ENCODE peak calls at places on chromosomes 4 and X, in six cellular contexts. A is epithelial cell of esophagus, M is pancreas, S is osteocyte, N is GM12865, H is mammary epithelial cell. F is an unnamed sample.

GRCh38 chr4:144597171-144597570 is 48.8 kb upstream of the HHIP start:
- DNase-seq in S (no peak), H (no peak), N (no peak), A (no peak), M (no peak), F (no peak)

GRCh38 chr4:107077192-107077591 is 41.1 kb upstream of the DKK2 start:
- DNase-seq in A (no peak), H (no peak), M (no peak), S (no peak), N (no peak), F (no peak)

GRCh38 chrX:43559643-43560042 is 96.5 kb upstream of the MAOA start:
- DNase-seq in H (peak), M (peak), S (no peak), A (peak), N (peak), F (no peak)

GRCh38 chrX:41108007-41108683 is 22.9 kb downstream of the USP9X start:
- DNase-seq in M (no peak), N (no peak), H (peak), A (no peak), S (no peak), F (no peak)

GRCh38 chrX:120302434-120302833 is 8.8 kb downstream of the TMEM255A start:
- DNase-seq in H (peak), N (peak), S (no peak), M (no peak), A (peak), F (peak)

GRCh38 chrX:111585337-111585736 is 73.9 kb downstream of the SERTM2 start:
- DNase-seq in N (no peak), M (no peak), A (no peak), H (no peak), S (no peak), F (no peak)

GRCh38 chrX:10582945-10583344 is 37.4 kb downstream of the MID1 start:
- DNase-seq in N (no peak), M (no peak), S (no peak), H (no peak), A (peak), F (no peak)

GRCh38 chr4:18155062-18156041 is 133.8 kb upstream of the LCORL start:
- DNase-seq in M (no peak), H (no peak), N (no peak), S (no peak), A (no peak), F (no peak)

GRCh38 chrX:23901065-23901464 is 6.7 kb downstream of the APOO start:
- DNase-seq in A (peak), N (peak), S (no peak), H (peak), M (no peak), F (no peak)

GRCh38 chr4:130068072-130068471 is 972.1 kb downstream of the C4orf33 start:
- DNase-seq in N (no peak), S (no peak), H (no peak), M (no peak), A (no peak), F (no peak)

GRCh38 chrX:22800806-22801205 is 199.0 kb upstream of the DDX53 start:
- DNase-seq in N (no peak), M (no peak), S (no peak), H (no peak), A (no peak), F (no peak)

GRCh38 chr4:3310301-3311094 is 17.7 kb downstream of the RGS12 start:
- DNase-seq in S (peak), M (no peak), N (no peak), H (no peak), A (no peak), F (no peak)

GRCh38 chr4:3312362-3312761 is 19.5 kb downstream of the RGS12 start:
- DNase-seq in A (no peak), M (no peak), S (peak), H (no peak), N (no peak), F (no peak)

GRCh38 chr4:3311095-3311372 is 18.2 kb downstream of the RGS12 start:
- DNase-seq in S (peak), M (no peak), N (no peak), A (no peak), H (no peak), F (no peak)

GRCh38 chr4:3313139-3313538 is 20.3 kb downstream of the RGS12 start:
- DNase-seq in M (no peak), S (peak), N (no peak), A (no peak), H (no peak), F (no peak)

DNA sequence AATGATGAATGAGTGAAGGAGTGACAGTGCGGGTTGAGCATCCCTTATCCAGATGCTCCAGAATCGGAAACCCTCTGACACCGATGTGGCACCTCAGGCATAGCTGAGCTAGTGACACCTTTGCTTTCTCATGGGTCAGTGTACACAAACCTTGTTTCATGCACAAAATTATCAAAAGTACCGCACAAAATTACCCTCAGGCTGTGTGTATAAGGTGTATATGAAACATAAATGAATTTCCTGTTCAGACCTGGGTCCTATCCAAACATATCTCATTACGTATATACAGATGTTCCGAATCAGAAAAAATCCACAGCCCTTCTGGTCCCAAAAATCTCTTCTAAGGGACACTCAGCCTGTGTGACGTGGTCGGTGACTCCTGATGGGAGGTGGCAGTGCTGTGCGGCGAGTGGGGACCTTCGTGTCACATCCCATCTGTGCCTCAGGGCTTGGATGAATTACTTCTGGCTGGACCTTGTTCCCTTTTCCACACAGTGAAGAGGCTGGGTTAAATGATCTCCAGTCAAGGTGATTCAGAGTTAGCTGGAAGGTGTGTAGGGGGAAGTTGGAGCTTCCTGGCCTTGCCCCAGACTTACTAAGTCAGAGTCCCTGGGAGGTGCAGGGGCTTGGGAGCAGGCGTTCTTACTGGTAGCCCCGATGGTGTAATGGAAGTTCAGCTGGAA is 18.8 kb downstream of the RGS12 start:
- DNase-seq in A (peak), M (no peak), H (peak), S (peak), N (no peak), F (no peak)
- TF ChIP-seq CTCF in A (no peak), M (no peak), H (no peak), S (no peak), N (no peak), F (no peak)

DNA sequence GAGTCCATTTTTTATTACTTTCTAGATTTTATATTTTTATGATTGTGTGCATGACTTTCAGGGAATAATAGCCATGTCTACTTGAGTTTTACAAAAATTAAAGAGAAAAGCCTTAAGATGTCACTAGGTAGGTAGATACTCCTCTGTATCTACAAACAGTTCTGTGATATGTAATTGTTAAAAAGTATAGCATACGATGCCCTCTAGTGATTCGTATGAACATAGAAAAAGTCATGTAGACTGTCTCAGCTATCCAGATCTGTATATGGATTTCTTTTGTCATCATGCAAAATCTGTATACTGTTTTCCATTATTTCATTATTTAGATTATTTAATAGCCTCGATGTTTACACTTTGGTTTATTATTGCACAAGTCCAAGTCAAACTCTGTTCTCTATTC is 856.6 kb downstream of the CENPC start:
- DNase-seq in H (peak), M (no peak), S (no peak), A (peak), N (no peak), F (no peak)
- TF ChIP-seq CTCF in H (peak), M (no peak), S (peak), A (peak), N (no peak), F (peak)

DNA sequence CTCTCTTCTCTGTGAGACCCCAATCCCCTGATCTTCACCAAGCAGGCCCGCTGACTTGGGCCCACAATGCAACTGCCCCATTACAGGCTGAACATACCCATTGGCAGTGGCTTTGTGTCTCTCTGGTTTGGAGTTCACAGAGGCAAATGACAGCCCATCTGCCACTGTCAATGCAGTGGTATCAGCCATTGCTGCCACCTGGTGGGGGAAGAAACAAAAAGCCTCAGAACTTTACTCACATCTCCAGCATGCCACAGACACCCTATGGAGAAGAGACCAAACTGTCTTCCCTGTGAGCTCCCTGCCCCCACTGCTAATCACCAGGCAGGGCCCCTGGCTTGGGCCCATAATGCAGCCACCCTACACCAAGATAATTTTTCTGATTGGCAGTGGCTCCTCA is 729.3 kb upstream of the ACTRT1 start:
- DNase-seq in M (no peak), N (peak), S (no peak), H (no peak), A (peak), F (peak)
- TF ChIP-seq CTCF in M (peak), N (peak), S (no peak), H (peak), A (peak), F (peak)

GRCh38 chr4:2417196-2417764 is 1.2 kb downstream of the ZFYVE28 start:
- DNase-seq in N (no peak), S (no peak), A (no peak), H (no peak), M (no peak), F (no peak)

GRCh38 chr4:2416564-2417195 is 1.8 kb downstream of the ZFYVE28 start:
- DNase-seq in A (no peak), S (no peak), M (no peak), H (no peak), N (peak), F (no peak)

GRCh38 chr4:2417765-2418651 is at the start of gene ZFYVE28:
- DNase-seq in M (no peak), A (peak), H (peak), N (no peak), S (no peak), F (no peak)

GRCh38 chr4:2419814-2420213 is 1.1 kb downstream of the CFAP99 start:
- DNase-seq in N (no peak), H (no peak), M (no peak), S (no peak), A (no peak), F (no peak)

DNA sequence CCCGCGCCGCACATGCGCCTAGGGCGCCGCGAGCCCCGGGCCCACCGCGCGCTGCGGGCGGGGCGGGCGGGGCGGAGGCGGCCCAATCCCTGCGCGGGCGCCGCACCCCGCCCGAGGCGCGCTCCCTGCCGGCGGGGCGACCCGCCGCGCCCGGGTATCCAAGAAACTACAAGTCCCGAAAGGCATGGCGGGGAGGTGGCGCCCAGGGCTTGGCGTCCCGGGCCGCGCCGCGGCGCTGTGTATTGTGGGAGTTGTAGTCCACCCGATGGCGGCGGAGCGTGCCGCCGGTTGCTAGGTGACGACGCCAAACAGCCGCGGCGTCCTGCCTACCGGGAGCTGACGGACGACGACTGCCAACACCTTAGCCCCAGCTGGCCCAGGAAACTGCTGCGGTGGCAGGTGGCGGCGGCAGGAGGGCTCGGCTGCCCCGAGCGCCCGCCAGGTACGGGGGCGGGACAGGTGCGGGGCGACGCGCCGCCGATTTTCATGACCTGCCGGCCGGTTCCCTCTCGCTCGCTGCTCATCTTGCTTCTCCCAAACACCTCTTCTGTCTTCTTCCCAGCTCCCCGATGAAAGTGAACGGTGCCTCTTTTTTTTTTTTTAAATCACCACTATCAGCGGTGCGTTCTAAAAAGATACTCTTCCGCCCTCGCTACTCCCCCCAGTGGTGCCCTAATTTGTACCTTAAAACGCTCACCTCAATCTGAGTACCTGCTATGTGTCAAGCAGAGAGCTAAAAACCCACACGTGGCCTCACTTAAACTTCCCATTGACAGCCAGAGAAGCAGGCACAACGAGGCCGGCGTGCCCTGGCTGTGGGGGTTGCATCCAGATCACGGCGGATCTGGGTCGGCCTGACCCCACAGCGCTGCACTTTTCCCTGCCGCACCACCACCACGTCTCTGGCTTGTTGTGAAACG is at the start of gene CFAP99:
- DNase-seq in S (peak), H (peak), M (peak), A (peak), N (peak), F (peak)
- TF ChIP-seq CTCF in S (peak), H (no peak), M (no peak), A (peak), N (peak), F (peak)

DNA sequence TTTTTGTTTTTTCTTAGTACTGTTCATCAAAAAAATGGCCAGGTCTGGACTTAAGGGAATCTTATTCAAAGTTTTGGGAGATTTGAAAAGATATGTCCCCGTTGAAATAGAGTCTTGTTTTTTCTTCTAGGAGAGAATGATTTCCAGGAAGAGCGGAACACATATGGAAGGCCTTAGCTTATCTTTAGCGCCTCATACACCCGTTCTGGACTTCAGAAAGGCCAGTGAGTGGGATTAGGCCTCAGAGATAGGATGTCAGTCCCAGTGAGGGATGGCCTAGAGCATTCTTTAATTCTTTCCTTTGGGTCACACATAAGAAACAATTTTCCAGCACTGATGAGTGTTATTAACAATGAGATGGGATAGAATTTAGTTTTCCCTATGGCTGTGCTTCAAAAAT is 54.5 kb upstream of the HAND2 start:
- DNase-seq in S (no peak), A (no peak), H (no peak), M (no peak), N (no peak), F (no peak)
- TF ChIP-seq CTCF in S (no peak), A (no peak), H (no peak), M (no peak), N (no peak), F (no peak)

GRCh38 chr4:176343286-176343685 is 23.5 kb downstream of the SPCS3 start:
- DNase-seq in H (no peak), M (no peak), N (no peak), S (no peak), A (no peak), F (no peak)

GRCh38 chr4:176339936-176340761 is 20.4 kb downstream of the SPCS3 start:
- DNase-seq in N (no peak), S (no peak), H (no peak), M (no peak), A (no peak), F (no peak)

GRCh38 chr4:176335421-176335820 is 15.7 kb downstream of the SPCS3 start:
- DNase-seq in N (no peak), H (no peak), S (no peak), M (no peak), A (peak), F (no peak)

GRCh38 chr4:176342384-176342783 is 22.6 kb downstream of the SPCS3 start:
- DNase-seq in N (no peak), M (no peak), H (no peak), A (no peak), S (no peak), F (no peak)

DNA sequence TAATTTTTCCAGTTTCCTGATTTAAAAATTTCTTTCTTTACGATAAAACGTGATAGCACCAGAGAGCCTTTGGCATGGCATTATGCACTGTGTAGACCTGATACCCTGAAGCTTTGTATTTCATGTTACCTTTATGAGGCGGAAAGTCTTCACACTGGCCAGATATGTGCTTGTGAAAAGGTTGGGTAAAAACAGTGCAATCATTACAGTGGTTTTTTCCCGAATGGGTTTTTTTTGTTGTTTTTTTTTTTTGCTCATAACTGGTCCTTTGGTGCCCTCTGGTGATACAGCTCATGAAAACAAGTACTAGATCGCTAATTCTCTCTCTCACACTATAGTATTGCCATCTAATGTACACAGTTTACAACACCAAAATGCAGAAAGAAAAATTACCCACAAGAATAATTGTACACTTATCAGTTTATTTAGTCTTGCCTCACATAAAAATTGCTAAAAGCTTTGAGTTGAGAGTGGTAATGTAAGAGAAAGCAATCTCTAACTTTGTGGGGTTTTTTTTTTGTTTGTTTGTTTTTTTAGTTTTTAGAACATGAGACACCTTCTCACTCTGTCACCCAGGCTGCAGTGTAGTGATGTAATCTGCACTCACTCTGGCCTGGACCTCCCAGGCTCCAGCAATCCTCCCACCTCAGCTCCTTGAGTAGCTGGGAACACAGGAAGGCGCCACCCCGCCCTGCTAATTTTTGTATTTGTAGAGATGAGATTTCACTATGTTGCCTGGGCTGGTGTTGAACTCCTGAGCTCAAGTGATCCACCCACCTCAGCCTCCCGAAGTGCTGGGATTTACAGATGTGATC is 21.3 kb downstream of the SPCS3 start:
- DNase-seq in M (no peak), A (peak), H (peak), S (no peak), N (peak), F (peak)
- TF ChIP-seq CTCF in M (peak), A (peak), H (peak), S (peak), N (peak), F (peak)

DNA sequence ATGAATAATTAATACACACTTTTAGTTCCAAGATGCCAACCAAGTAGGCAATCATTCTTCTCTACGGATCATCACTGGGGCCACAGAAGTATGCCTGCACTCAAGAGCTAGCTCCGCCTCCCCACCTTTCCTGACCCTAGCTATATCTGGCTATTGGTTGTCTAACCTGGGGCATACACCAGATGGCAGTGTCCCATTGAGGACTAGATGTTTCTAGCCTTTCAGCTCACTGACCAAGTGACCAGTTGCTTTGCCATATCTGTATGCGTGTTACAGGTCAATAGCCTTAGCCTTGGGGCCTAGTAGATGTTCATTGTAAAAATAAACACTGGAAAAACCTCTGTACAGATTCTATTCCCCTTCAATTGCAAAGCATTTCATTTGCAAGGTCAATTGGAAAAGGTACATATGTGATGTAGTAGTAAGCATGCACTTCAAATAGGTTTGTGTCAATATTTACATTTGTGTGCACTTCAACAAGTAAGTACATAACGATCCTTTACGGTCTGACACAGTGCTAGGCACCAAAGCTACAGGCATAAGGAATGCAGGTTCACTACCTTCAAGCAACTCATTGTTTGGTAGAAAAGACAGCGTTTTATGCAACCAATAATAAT is 521.7 kb downstream of the PPARGC1A start:
- DNase-seq in N (no peak), A (peak), M (no peak), H (no peak), S (no peak), F (no peak)
- TF ChIP-seq CTCF in N (no peak), A (no peak), M (no peak), H (no peak), S (peak), F (peak)

DNA sequence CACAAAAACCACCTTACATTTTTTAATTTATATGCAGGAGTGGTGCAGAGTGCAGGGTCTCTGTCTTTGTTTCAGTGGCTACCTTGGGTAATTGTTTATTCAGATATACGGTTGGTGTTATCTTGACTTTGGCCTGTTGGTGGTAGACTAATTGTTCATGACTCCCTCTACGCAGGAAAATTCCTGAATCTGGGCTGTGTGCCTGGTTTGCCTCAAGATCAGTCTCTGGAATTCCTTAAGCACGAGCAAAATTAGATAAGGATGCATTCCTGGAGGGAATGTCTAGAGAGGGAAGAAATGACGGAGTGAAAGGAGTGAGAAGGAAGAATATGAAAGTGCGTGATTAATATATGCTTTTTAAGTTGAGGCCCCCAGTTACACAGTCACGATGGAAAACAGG is 576.9 kb upstream of the PCDH10 start:
- DNase-seq in H (no peak), S (no peak), A (no peak), N (no peak), M (no peak), F (no peak)
- TF ChIP-seq CTCF in H (no peak), S (no peak), A (no peak), N (no peak), M (no peak), F (no peak)

GRCh38 chrX:128975716-128976115 is 547.6 kb downstream of the SMARCA1 start:
- DNase-seq in S (no peak), N (peak), A (peak), M (no peak), H (peak), F (peak)
- TF ChIP-seq CTCF in S (peak), N (peak), A (peak), M (peak), H (peak), F (peak)

F was measured in GM13977.